ENCODE peak calls at places on chromosomes 13 and 19, in seven cellular contexts. One of them, this sample, is unnamed.

GRCh38 chr13:46803586-46803985 is 6.6 kb upstream of the ESD start:
- DNase-seq in left ventricle myocardium inferior: no peak
- DNase-seq in NCI-H2171 treated with DMSO at 0.1 percent for 48 hours: no peak
- DNase-seq in iPS-NIHi11: no peak
- DNase-seq in AG09309: no peak
- DNase-seq in Daoy: peak
- DNase-seq in tibial nerve: no peak
- DNase-seq in this sample: no peak

GRCh38 chr19:52190679-52191293 is 934 bp downstream of the PPP2R1A start:
- DNase-seq in left ventricle myocardium inferior: no peak
- DNase-seq in NCI-H2171 treated with DMSO at 0.1 percent for 48 hours: peak
- DNase-seq in iPS-NIHi11: peak
- DNase-seq in AG09309: no peak
- DNase-seq in Daoy: peak
- DNase-seq in tibial nerve: no peak
- DNase-seq in this sample: peak

GRCh38 chr13:57437587-57437986 is 194.0 kb upstream of the PCDH17 start:
- DNase-seq in left ventricle myocardium inferior: no peak
- DNase-seq in NCI-H2171 treated with DMSO at 0.1 percent for 48 hours: no peak
- DNase-seq in iPS-NIHi11: no peak
- DNase-seq in AG09309: no peak
- DNase-seq in Daoy: no peak
- DNase-seq in tibial nerve: no peak
- DNase-seq in this sample: no peak

GRCh38 chr19:17538684-17539287 is 16.7 kb upstream of the COLGALT1 start:
- DNase-seq in left ventricle myocardium inferior: no peak
- DNase-seq in NCI-H2171 treated with DMSO at 0.1 percent for 48 hours: no peak
- DNase-seq in iPS-NIHi11: no peak
- DNase-seq in AG09309: no peak
- DNase-seq in Daoy: peak
- DNase-seq in tibial nerve: no peak
- DNase-seq in this sample: no peak

GRCh38 chr13:98997738-98998641 is 20.1 kb upstream of the DOCK9 start:
- DNase-seq in left ventricle myocardium inferior: no peak
- DNase-seq in NCI-H2171 treated with DMSO at 0.1 percent for 48 hours: peak
- DNase-seq in iPS-NIHi11: no peak
- DNase-seq in AG09309: no peak
- DNase-seq in Daoy: peak
- DNase-seq in tibial nerve: no peak
- DNase-seq in this sample: peak

GRCh38 chr13:94658926-94659649 is 53.3 kb downstream of the SOX21 start:
- DNase-seq in left ventricle myocardium inferior: no peak
- DNase-seq in NCI-H2171 treated with DMSO at 0.1 percent for 48 hours: no peak
- DNase-seq in iPS-NIHi11: no peak
- DNase-seq in AG09309: no peak
- DNase-seq in Daoy: no peak
- DNase-seq in tibial nerve: no peak
- DNase-seq in this sample: no peak

GRCh38 chr13:99468971-99469545 is 32.2 kb upstream of the TM9SF2 start:
- DNase-seq in left ventricle myocardium inferior: no peak
- DNase-seq in NCI-H2171 treated with DMSO at 0.1 percent for 48 hours: peak
- DNase-seq in iPS-NIHi11: no peak
- DNase-seq in AG09309: no peak
- DNase-seq in Daoy: no peak
- DNase-seq in tibial nerve: no peak
- DNase-seq in this sample: no peak

GRCh38 chr13:112133489-112134149 is 66.7 kb downstream of the SOX1 start:
- DNase-seq in left ventricle myocardium inferior: no peak
- DNase-seq in NCI-H2171 treated with DMSO at 0.1 percent for 48 hours: no peak
- DNase-seq in iPS-NIHi11: no peak
- DNase-seq in AG09309: no peak
- DNase-seq in Daoy: no peak
- DNase-seq in tibial nerve: no peak
- DNase-seq in this sample: no peak

GRCh38 chr19:43901395-43902390 is 33.4 kb downstream of the ZNF45 start:
- DNase-seq in left ventricle myocardium inferior: peak
- DNase-seq in NCI-H2171 treated with DMSO at 0.1 percent for 48 hours: peak
- DNase-seq in iPS-NIHi11: peak
- DNase-seq in AG09309: peak
- DNase-seq in Daoy: peak
- DNase-seq in tibial nerve: peak
- DNase-seq in this sample: no peak

GRCh38 chr13:97726664-97727235 is 226.7 kb upstream of the IPO5 start:
- DNase-seq in left ventricle myocardium inferior: no peak
- DNase-seq in NCI-H2171 treated with DMSO at 0.1 percent for 48 hours: no peak
- DNase-seq in iPS-NIHi11: no peak
- DNase-seq in AG09309: no peak
- DNase-seq in Daoy: no peak
- DNase-seq in tibial nerve: no peak
- DNase-seq in this sample: no peak

GRCh38 chr13:112132142-112132541 is 65.2 kb downstream of the SOX1 start:
- DNase-seq in left ventricle myocardium inferior: no peak
- DNase-seq in NCI-H2171 treated with DMSO at 0.1 percent for 48 hours: peak
- DNase-seq in iPS-NIHi11: no peak
- DNase-seq in AG09309: no peak
- DNase-seq in Daoy: peak
- DNase-seq in tibial nerve: no peak
- DNase-seq in this sample: no peak

GRCh38 chr13:93108111-93108581 is 118.5 kb upstream of the GPC6 start:
- DNase-seq in left ventricle myocardium inferior: no peak
- DNase-seq in NCI-H2171 treated with DMSO at 0.1 percent for 48 hours: peak
- DNase-seq in iPS-NIHi11: no peak
- DNase-seq in AG09309: no peak
- DNase-seq in Daoy: no peak
- DNase-seq in tibial nerve: no peak
- DNase-seq in this sample: no peak

GRCh38 chr19:33239223-33239975 is 13.7 kb upstream of the SLC7A10 start:
- DNase-seq in left ventricle myocardium inferior: no peak
- DNase-seq in NCI-H2171 treated with DMSO at 0.1 percent for 48 hours: no peak
- DNase-seq in iPS-NIHi11: no peak
- DNase-seq in AG09309: no peak
- DNase-seq in Daoy: no peak
- DNase-seq in tibial nerve: no peak
- DNase-seq in this sample: no peak

GRCh38 chr19:5989388-5990074 is 11.6 kb upstream of the RANBP3 start:
- DNase-seq in left ventricle myocardium inferior: no peak
- DNase-seq in NCI-H2171 treated with DMSO at 0.1 percent for 48 hours: no peak
- DNase-seq in iPS-NIHi11: no peak
- DNase-seq in AG09309: no peak
- DNase-seq in Daoy: no peak
- DNase-seq in tibial nerve: no peak
- DNase-seq in this sample: no peak

GRCh38 chr19:54448037-54448773 is 794 bp upstream of the LENG8 start:
- DNase-seq in left ventricle myocardium inferior: peak
- DNase-seq in NCI-H2171 treated with DMSO at 0.1 percent for 48 hours: peak
- DNase-seq in iPS-NIHi11: peak
- DNase-seq in AG09309: no peak
- DNase-seq in Daoy: peak
- DNase-seq in tibial nerve: peak
- DNase-seq in this sample: peak

GRCh38 chr13:22700488-22700887 is 480.3 kb upstream of the SGCG start:
- DNase-seq in left ventricle myocardium inferior: no peak
- DNase-seq in NCI-H2171 treated with DMSO at 0.1 percent for 48 hours: no peak
- DNase-seq in iPS-NIHi11: no peak
- DNase-seq in AG09309: no peak
- DNase-seq in Daoy: no peak
- DNase-seq in tibial nerve: no peak
- DNase-seq in this sample: no peak

This sample was measured in Caki2.